ENCODE peak calls at places on chromosomes 7 and 10, in six cellular contexts. J is naive thymus-derived CD4-positive, alpha-beta T cell; T is tibial nerve; N is H7; D is retinal pigment epithelial cell; O is fibroblast of mammary gland. I is an unnamed sample.

GRCh38 chr7:25124485-25125136 is 449 bp downstream of the CYCS start:
- DNase-seq in O (no peak), D (no peak), T (peak), J (no peak), N (peak), I (peak)

GRCh38 chr10:130013938-130014733 is 50.1 kb upstream of the EBF3 start:
- DNase-seq in N (peak), J (no peak), T (no peak), O (no peak), D (no peak), I (no peak)

GRCh38 chr10:85262992-85263391 is 934.6 kb downstream of the CCSER2 start:
- DNase-seq in J (no peak), N (no peak), O (no peak), D (no peak), T (no peak), I (no peak)

GRCh38 chr7:108146070-108146842 is 16.1 kb upstream of the LAMB4 start:
- DNase-seq in T (peak), O (peak), D (peak), J (peak), N (peak), I (peak)

GRCh38 chr7:34108150-34108549 is 202.8 kb downstream of the BMPER start:
- DNase-seq in D (no peak), J (no peak), N (no peak), T (no peak), O (peak), I (peak)

GRCh38 chr7:84236398-84236797 is 41.8 kb upstream of the SEMA3A start:
- DNase-seq in T (no peak), N (no peak), J (no peak), D (no peak), O (peak), I (peak)

GRCh38 chr7:50771120-50772002 is 11.3 kb downstream of the GRB10 start:
- DNase-seq in O (no peak), D (no peak), T (no peak), N (no peak), J (no peak), I (no peak)

GRCh38 chr7:55641273-55641691 is 69.0 kb upstream of the VOPP1 start:
- DNase-seq in D (peak), O (peak), J (peak), N (peak), T (peak), I (peak)

GRCh38 chr7:80900583-80901576 is 18.0 kb downstream of the SEMA3C start:
- DNase-seq in D (peak), O (peak), N (no peak), T (peak), J (no peak), I (peak)

GRCh38 chr10:130772056-130772455 is 539.5 kb downstream of the TCERG1L start:
- DNase-seq in N (no peak), D (no peak), J (no peak), O (no peak), T (no peak), I (no peak)

GRCh38 chr10:103839867-103840746 is 15.3 kb downstream of the SH3PXD2A start:
- DNase-seq in O (no peak), T (no peak), D (no peak), N (peak), J (no peak), I (no peak)

GRCh38 chr7:109044691-109045090 is 475.0 kb downstream of the DNAJB9 start:
- DNase-seq in D (no peak), N (no peak), O (no peak), J (no peak), T (no peak), I (no peak)

GRCh38 chr7:72030994-72031667 is 381.0 kb downstream of the CALN1 start:
- DNase-seq in D (no peak), T (no peak), J (no peak), O (no peak), N (no peak), I (no peak)

GRCh38 chr7:118264836-118265235 is 40.3 kb downstream of the ANKRD7 start:
- DNase-seq in T (no peak), O (peak), J (no peak), D (no peak), N (no peak), I (no peak)

GRCh38 chr7:21828846-21829245 is 116.9 kb downstream of the CDCA7L start:
- DNase-seq in O (no peak), N (peak), T (no peak), J (no peak), D (no peak), I (no peak)

GRCh38 chr10:76902949-76903348 is 734.7 kb downstream of the KCNMA1 start:
- DNase-seq in T (no peak), N (peak), J (no peak), D (peak), O (peak), I (no peak)

GRCh38 chr10:63767512-63767911 is 246.3 kb downstream of the REEP3 start:
- DNase-seq in J (no peak), N (no peak), D (no peak), T (no peak), O (peak), I (peak)

GRCh38 chr7:79923953-79924352 is 210.7 kb upstream of the GNAI1 start:
- DNase-seq in T (no peak), J (no peak), O (peak), N (no peak), D (no peak), I (peak)

GRCh38 chr10:45274364-45274763 is 41.0 kb downstream of the OR13A1 start:
- DNase-seq in J (no peak), D (no peak), O (no peak), T (no peak), N (no peak), I (no peak)

GRCh38 chr7:70812511-70812910 is 319.4 kb upstream of the GALNT17 start:
- DNase-seq in J (no peak), T (no peak), D (no peak), O (no peak), N (peak), I (no peak)

GRCh38 chr10:132068431-132069121 is 2.8 kb downstream of the JAKMIP3 start:
- DNase-seq in T (no peak), J (no peak), N (peak), D (no peak), O (no peak), I (no peak)

GRCh38 chr10:113735913-113736312 is 15.6 kb upstream of the PLEKHS1 start:
- DNase-seq in N (no peak), T (no peak), D (no peak), J (no peak), O (peak), I (peak)

GRCh38 chr7:47451851-47452205 is 130.1 kb downstream of the TNS3 start:
- DNase-seq in T (no peak), J (no peak), O (peak), D (peak), N (no peak), I (peak)

GRCh38 chr7:27961255-27961654 is 219.3 kb downstream of the JAZF1 start:
- DNase-seq in O (peak), N (no peak), T (no peak), D (no peak), J (no peak), I (no peak)

GRCh38 chr10:113756940-113757543 is 5.6 kb downstream of the PLEKHS1 start:
- DNase-seq in T (no peak), J (no peak), D (no peak), N (no peak), O (no peak), I (no peak)

GRCh38 chr7:149153346-149153745 is 6.1 kb downstream of the ZNF398 start:
- DNase-seq in N (no peak), D (no peak), O (no peak), J (no peak), T (no peak), I (no peak)

GRCh38 chr7:28178537-28178936 is 2.1 kb downstream of the JAZF1 start:
- DNase-seq in J (no peak), N (no peak), T (no peak), D (no peak), O (peak), I (no peak)

GRCh38 chr7:6430271-6430940 is 17.3 kb downstream of the DAGLB start:
- DNase-seq in D (no peak), N (peak), J (no peak), T (no peak), O (peak), I (peak)

GRCh38 chr7:80816806-80817205 is 102.0 kb downstream of the SEMA3C start:
- DNase-seq in N (no peak), O (no peak), D (no peak), J (no peak), T (no peak), I (no peak)

GRCh38 chr10:11263039-11263345 is 245.3 kb downstream of the CELF2 start:
- DNase-seq in J (no peak), T (no peak), N (no peak), D (no peak), O (no peak), I (no peak)

GRCh38 chr10:114311023-114311422 is 72.0 kb downstream of the VWA2 start:
- DNase-seq in N (no peak), D (no peak), O (no peak), T (no peak), J (no peak), I (no peak)

GRCh38 chr7:148699024-148699771 is 495 bp downstream of the CUL1 start:
- DNase-seq in D (no peak), N (peak), T (peak), J (peak), O (peak), I (peak)

DNA sequence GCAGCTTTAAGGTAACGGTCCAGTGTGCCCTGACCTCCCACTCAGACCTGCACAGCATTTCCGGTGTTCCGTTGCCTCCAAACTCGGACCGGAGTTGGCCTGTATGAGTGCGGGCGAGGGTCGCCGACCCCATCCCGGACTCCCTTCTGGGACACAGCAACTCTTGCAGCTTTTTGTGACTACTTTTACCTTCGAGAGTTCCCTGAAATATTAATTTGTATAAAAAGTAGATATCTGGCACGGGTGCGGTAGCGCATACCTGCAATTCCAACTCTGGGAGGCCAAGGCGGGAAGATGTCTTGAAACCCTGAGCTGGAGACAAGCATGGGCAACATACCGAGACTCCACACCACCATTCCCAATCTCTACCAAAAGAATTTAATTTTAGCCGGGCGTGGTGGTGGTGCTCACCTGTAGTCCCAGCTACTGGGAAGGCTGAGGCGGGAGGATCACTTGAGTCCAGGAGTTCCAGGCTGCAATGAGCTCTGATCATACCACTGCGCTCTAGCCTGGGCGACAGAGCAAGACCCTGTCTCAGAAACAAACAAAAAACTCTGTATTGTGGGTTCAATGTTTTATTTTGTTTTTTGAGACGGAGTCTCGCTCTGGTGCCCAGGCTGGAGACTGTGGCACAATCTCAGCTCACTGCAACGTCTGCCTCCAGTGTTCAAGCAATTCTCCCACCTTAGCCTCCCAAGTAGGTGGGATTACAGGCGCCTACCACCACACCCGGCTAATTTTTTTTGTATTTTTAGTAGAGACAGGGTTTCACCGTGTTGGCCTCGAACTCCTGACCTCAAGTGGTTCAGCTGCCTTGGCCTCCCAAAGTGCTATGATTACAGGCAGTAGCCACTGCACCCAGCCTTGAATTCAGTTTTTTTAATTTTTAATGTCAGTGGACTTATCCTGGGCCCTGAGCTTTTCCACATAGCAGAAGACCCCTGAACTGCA is 1.1 kb upstream of the PPP1R35 start:
- DNase-seq in T (no peak), J (no peak), N (no peak), D (no peak), O (no peak), I (no peak)
- H3K4me3 ChIP-seq in T (peak), J (no peak), N (no peak), D (no peak), O (no peak), I (no peak)

GRCh38 chr10:20089884-20090283 is 273.7 kb downstream of the PLXDC2 start:
- DNase-seq in D (no peak), T (no peak), N (no peak), O (no peak), J (no peak), I (no peak)

GRCh38 chr10:20088302-20088701 is 272.1 kb downstream of the PLXDC2 start:
- DNase-seq in J (no peak), N (no peak), O (no peak), D (no peak), T (no peak), I (no peak)

GRCh38 chr10:20084451-20084850 is 268.2 kb downstream of the PLXDC2 start:
- DNase-seq in T (no peak), J (no peak), N (no peak), O (no peak), D (no peak), I (no peak)

DNA sequence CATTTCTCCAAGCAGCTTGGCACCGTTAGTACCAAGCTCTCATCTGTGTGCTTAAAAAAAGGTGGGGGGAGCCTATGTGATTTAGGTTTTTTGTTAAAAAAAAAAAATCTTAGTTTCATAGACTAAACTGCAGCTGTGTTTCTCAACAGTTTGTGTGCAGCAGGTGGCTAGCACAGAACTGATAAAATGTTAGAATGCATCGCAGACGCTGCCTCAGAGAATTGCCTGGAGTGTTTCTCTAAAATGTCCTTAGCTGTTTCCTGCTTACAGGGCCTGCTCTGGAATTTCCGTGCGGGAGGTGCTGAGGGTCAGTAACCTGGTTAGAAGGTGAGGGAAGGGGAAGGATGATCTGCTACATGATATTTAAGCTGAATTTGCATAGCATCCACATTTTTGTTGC is 268.9 kb downstream of the PLXDC2 start:
- DNase-seq in T (no peak), N (no peak), O (no peak), D (no peak), J (no peak), I (no peak)
- H3K4me3 ChIP-seq in T (no peak), N (no peak), O (no peak), D (no peak), J (no peak), I (no peak)

DNA sequence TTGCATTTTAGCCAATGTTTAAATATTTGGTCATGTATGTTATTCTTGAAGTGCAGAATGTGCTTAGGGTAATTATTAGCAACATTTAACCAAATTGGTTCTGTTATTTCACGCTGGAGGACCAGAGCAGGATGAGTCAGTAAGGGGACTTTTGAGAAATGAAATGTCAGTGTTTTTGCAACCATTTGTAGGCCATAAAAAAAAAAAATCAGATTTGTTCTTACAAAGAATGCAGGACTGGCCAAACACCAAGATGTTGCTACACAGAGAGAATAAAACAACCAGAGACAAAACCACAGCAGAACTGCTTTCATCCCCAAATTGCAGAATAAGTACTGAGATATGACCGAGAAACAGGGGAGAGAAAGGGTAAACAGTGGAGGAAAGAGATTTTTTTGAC is 62.1 kb downstream of the TPST1 start:
- DNase-seq in N (no peak), T (peak), D (no peak), J (no peak), O (peak), I (peak)
- H3K4me3 ChIP-seq in N (no peak), T (no peak), D (no peak), J (no peak), O (peak), I (no peak)

DNA sequence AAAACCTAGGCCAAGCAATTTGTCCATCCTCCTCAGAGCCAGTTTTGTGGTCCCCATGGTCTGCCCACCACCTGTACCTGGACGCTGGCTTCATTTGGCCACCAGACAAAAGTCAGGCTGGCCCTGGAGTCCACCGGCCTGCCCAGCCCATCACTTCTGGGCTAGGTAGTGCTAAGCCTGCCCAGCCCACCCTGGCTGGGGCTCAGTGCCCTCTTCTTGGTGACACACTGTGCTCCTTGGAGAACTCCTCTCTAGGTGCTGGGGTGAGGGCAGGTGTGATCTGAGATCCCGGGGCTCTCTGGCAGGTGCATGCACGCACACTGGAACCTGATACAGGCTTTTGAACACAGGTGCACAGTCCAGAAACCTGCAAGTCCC is 1.1 kb downstream of the AIFM2 start:
- DNase-seq in T (no peak), J (no peak), O (no peak), N (no peak), D (no peak), I (no peak)
- H3K4me3 ChIP-seq in T (peak), J (no peak), O (peak), N (no peak), D (peak), I (peak)

GRCh38 chr10:35340975-35341374 is 4.7 kb downstream of the CCNY start:
- DNase-seq in N (no peak), J (no peak), T (no peak), O (peak), D (no peak), I (no peak)
- H3K4me3 ChIP-seq in N (no peak), J (peak), T (no peak), O (no peak), D (no peak), I (no peak)

GRCh38 chr7:129776397-129776792 is 164.9 kb downstream of the NRF1 start:
- DNase-seq in O (no peak), N (peak), T (no peak), J (no peak), D (no peak), I (no peak)
- H3K4me3 ChIP-seq in O (no peak), N (no peak), T (no peak), J (no peak), D (no peak), I (no peak)

GRCh38 chr10:4343798-4344370 is 482.1 kb upstream of the AKR1E2 start:
- DNase-seq in N (no peak), O (peak), T (no peak), D (no peak), J (no peak), I (no peak)
- H3K4me3 ChIP-seq in N (no peak), O (no peak), T (no peak), D (no peak), J (no peak), I (no peak)

GRCh38 chr7:2758673-2759603 is 70.9 kb downstream of the AMZ1 start:
- DNase-seq in T (no peak), N (no peak), O (no peak), D (no peak), J (no peak), I (no peak)

GRCh38 chr7:2759736-2760097 is 71.7 kb downstream of the AMZ1 start:
- DNase-seq in O (no peak), D (no peak), N (no peak), J (no peak), T (no peak), I (no peak)

GRCh38 chr7:2757361-2757903 is 69.4 kb downstream of the AMZ1 start:
- DNase-seq in N (no peak), D (peak), O (no peak), T (no peak), J (no peak), I (no peak)

GRCh38 chr7:2760098-2760889 is 72.3 kb downstream of the AMZ1 start:
- DNase-seq in T (peak), N (peak), D (no peak), O (peak), J (no peak), I (peak)

DNA sequence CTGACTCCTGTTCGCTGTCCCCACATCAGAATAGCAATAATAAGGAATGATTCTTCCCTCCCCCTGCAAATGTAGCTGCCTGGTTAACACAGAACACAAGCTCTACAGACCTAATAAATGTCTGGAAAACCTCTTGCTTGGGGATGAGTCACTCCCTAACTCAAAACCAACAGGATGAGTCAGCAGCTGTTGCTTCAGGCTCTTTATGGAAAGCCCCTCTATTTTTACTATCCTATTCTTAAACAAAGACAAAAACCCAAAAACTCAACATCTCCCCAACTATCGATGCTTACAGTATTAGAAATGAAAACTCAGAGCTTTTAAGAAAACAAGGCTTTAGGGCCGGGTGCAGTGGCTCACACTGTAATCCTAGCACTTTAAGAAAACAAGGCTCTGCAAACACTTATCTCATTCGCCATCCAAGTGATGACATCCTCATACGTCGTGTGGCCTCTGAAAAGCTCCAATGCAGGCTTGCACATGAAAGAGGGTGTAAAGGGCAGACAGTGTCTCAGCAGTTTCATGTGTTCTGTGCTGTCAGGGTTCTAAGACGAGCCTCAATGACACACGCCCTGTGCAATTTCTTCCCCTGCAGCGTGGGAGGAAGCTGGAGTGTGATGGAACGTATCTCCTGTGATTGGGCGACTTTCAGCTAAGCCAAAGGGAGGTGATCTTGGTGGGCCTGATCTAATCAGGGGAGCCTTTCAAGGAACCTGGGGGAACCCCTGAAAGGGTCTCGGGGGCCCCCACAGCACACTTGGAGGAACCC is 70.1 kb downstream of the AMZ1 start:
- DNase-seq in J (no peak), N (peak), D (peak), T (peak), O (peak), I (peak)
- H3K4me3 ChIP-seq in J (no peak), N (no peak), D (peak), T (no peak), O (peak), I (peak)

I was measured in fibroblast of lung.